ENCODE peak calls at places on chromosomes 12 and 14, in six cellular contexts. X, S, J, M, L and O are unnamed samples. For H3K4me1, the result is how much of the 10 kb centered on the place peaks cover.

GRCh38 chr14:104772707-104773504 is 20.0 kb downstream of the SIVA1 start:
- DNase-seq in J (no peak), M (no peak), S (no peak), X (no peak), L (no peak), O (no peak)

GRCh38 chr12:49873361-49873934 is 30.3 kb downstream of the FAIM2 start:
- DNase-seq in J (no peak), S (no peak), L (no peak), X (no peak), M (peak), O (no peak)

GRCh38 chr12:43898474-43898873 is 62.6 kb downstream of the TMEM117 start:
- DNase-seq in L (no peak), S (no peak), J (no peak), X (no peak), M (no peak), O (no peak)

GRCh38 chr14:105486974-105487448 is 325 bp downstream of the CRIP1 start:
- DNase-seq in L (peak), X (peak), J (no peak), M (peak), S (peak), O (peak)

GRCh38 chr14:73686901-73687300 is 27.3 kb downstream of the PNMA1 start:
- DNase-seq in L (no peak), S (no peak), J (no peak), M (no peak), X (no peak), O (no peak)

GRCh38 chr12:26548227-26548626 is 284.8 kb downstream of the ITPR2 start:
- DNase-seq in M (no peak), X (no peak), J (no peak), S (no peak), L (no peak), O (no peak)

GRCh38 chr12:19971396-19971802 is 396.9 kb upstream of the PDE3A start:
- DNase-seq in S (no peak), J (no peak), L (no peak), M (no peak), X (peak), O (no peak)

GRCh38 chr12:95424271-95424994 is 49.5 kb upstream of the METAP2 start:
- DNase-seq in L (no peak), J (peak), X (no peak), M (no peak), S (peak), O (no peak)

GRCh38 chr12:98578821-98579220 is 14.7 kb upstream of the SLC25A3 start:
- DNase-seq in L (no peak), J (no peak), M (no peak), S (no peak), X (no peak), O (no peak)

GRCh38 chr12:53660064-53660463 is 15.8 kb downstream of the ATP5MC2 start:
- DNase-seq in L (peak), J (peak), S (peak), M (no peak), X (no peak), O (no peak)

GRCh38 chr14:95667251-95667693 is 19.0 kb upstream of the TCL1B start:
- DNase-seq in L (no peak), S (no peak), M (no peak), X (no peak), J (no peak), O (no peak)

GRCh38 chr12:70936414-70936813 is 15.9 kb upstream of the PTPRR start:
- DNase-seq in X (no peak), M (no peak), S (no peak), L (no peak), J (no peak), O (no peak)

GRCh38 chr14:90419200-90419599 is 22.4 kb downstream of the CALM1 start:
- DNase-seq in J (peak), S (peak), M (peak), L (peak), X (no peak), O (no peak)

GRCh38 chr12:22684526-22685118 is 59.7 kb downstream of the ETNK1 start:
- DNase-seq in M (no peak), S (no peak), J (peak), X (peak), L (no peak), O (peak)

GRCh38 chr12:65415826-65416225 is 137.3 kb downstream of the MSRB3 start:
- DNase-seq in X (no peak), M (no peak), S (no peak), J (no peak), L (no peak), O (no peak)

GRCh38 chr12:66768293-66768692 is 89.4 kb upstream of the GRIP1 start:
- DNase-seq in S (no peak), X (no peak), J (no peak), M (no peak), L (no peak), O (no peak)

GRCh38 chr12:124542021-124542941 is 25.1 kb downstream of the NCOR2 start:
- DNase-seq in M (no peak), J (no peak), L (no peak), X (no peak), S (no peak), O (no peak)

GRCh38 chr12:132166801-132167591 is 22.7 kb downstream of the NOC4L start:
- DNase-seq in L (no peak), S (no peak), X (no peak), J (no peak), M (no peak), O (peak)

GRCh38 chr14:64792231-64792630 is 87.5 kb downstream of the SPTB start:
- DNase-seq in J (no peak), L (no peak), S (no peak), X (no peak), M (no peak), O (no peak)

GRCh38 chr12:49345840-49346658 is 639 bp upstream of the DNAJC22 start:
- DNase-seq in L (no peak), M (no peak), S (no peak), X (peak), J (no peak), O (no peak)

GRCh38 chr14:105151131-105151837 is 17.3 kb downstream of the JAG2 start:
- DNase-seq in J (no peak), S (no peak), M (peak), L (no peak), X (no peak), O (no peak)

GRCh38 chr14:21317433-21317832 is 37.5 kb downstream of the RPGRIP1 start:
- DNase-seq in S (no peak), X (no peak), M (no peak), J (no peak), L (no peak), O (no peak)

GRCh38 chr14:56339855-56340701 is 221.9 kb downstream of the PELI2 start:
- DNase-seq in M (peak), S (peak), J (peak), X (peak), L (peak), O (peak)

GRCh38 chr12:18570543-18570942 is 167.3 kb downstream of the PLCZ1 start:
- DNase-seq in J (no peak), X (no peak), L (no peak), M (no peak), S (no peak), O (no peak)

GRCh38 chr12:96810057-96810456 is 97.0 kb upstream of the NEDD1 start:
- DNase-seq in L (no peak), X (peak), J (no peak), S (no peak), M (no peak), O (no peak)

GRCh38 chr12:13099910-13100609 is 3.4 kb downstream of the GSG1 start:
- DNase-seq in S (no peak), X (no peak), J (peak), M (no peak), L (no peak), O (no peak)

GRCh38 chr14:25049127-25049558 is 804 bp downstream of the STXBP6 start:
- DNase-seq in M (no peak), S (no peak), L (no peak), X (peak), J (no peak), O (no peak)
- H3K4me3 ChIP-seq in M (no peak), S (peak), L (peak), X (peak), J (no peak), O (no peak)

DNA sequence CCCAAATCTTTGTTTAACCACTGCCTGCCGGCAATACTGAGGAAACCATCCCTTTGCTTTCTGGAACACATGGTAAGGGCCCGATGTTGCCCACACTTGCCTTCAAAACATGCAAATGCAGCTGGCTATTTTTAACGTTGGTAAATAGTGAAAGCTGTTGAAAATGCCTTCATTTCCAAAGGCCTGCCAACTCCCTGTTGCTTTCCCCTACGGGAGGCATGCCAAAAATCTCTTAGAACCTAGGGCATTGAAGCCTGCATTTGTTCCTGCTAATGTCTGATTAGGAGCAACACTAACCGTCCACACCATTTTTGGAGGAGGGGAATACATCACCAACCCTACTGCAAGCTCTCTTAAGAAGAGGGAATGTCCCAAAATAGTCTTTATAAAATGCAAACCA is 152.6 kb upstream of the NOS1 start:
- DNase-seq in X (peak), L (no peak), M (no peak), S (peak), J (no peak), O (no peak)
- H3K27ac ChIP-seq in X (no peak), L (no peak), M (no peak), S (peak), J (no peak), O (no peak)

DNA sequence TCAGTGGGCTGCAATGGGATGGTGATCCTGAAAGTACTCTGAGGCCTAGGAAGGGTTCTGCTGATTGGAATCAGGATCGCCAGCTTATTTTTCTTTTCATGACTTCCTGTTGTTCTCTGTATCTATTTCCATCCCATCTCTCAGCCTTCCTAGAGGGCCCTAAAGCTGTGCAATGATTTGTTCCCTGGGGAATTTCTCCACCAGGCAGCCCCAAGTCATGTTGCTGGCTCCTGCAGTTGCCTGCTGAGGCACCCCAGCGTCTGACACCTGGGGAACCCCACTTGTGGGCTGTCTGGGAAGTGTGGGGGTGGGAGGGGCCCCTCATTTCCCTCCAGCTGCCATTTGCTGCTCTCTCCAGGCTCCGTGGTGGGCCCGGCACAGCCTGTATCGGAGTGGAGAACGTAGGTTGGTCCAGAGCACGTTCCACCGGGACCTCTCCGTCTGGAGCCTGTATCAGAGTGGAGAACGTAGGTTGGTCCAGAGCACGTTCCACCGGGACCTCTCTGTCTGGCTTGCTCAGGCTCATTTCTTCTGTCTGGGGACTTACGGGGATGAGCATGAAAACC is 138.3 kb downstream of the TSPAN9 start:
- DNase-seq in M (no peak), J (no peak), S (no peak), X (no peak), L (no peak), O (no peak)
- H3K4me1 ChIP-seq in M (under half), J (under half), S (half or more), X (under half), L (under half), O (under half)

DNA sequence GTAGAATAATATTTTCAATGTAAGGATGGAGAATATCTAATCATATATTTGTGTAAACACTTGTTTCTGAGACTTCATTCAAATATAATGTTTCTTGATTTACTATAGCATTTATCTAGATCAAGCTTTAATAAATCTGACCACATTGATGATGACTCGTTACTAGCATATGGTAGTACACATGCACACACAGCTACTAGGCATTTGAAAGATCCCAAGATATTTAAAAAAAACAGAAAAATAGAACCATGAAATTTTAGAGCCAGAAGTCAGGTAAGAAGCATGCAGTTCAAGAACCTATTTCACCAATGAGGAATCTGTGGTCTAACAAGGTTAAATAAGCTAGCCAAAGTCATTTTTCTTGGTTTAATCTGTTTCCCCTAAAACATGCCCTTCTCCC is 32.0 kb downstream of the DCP1B start:
- DNase-seq in S (no peak), L (no peak), J (no peak), M (no peak), X (no peak), O (no peak)
- H3K4me3 ChIP-seq in S (peak), L (no peak), J (no peak), M (peak), X (no peak), O (no peak)

GRCh38 chr12:78457951-78458350 is 406.6 kb upstream of the SYT1 start:
- DNase-seq in L (no peak), M (no peak), J (no peak), S (no peak), X (no peak), O (no peak)
- H3K27ac ChIP-seq in L (no peak), M (no peak), J (no peak), S (no peak), X (no peak), O (no peak)

DNA sequence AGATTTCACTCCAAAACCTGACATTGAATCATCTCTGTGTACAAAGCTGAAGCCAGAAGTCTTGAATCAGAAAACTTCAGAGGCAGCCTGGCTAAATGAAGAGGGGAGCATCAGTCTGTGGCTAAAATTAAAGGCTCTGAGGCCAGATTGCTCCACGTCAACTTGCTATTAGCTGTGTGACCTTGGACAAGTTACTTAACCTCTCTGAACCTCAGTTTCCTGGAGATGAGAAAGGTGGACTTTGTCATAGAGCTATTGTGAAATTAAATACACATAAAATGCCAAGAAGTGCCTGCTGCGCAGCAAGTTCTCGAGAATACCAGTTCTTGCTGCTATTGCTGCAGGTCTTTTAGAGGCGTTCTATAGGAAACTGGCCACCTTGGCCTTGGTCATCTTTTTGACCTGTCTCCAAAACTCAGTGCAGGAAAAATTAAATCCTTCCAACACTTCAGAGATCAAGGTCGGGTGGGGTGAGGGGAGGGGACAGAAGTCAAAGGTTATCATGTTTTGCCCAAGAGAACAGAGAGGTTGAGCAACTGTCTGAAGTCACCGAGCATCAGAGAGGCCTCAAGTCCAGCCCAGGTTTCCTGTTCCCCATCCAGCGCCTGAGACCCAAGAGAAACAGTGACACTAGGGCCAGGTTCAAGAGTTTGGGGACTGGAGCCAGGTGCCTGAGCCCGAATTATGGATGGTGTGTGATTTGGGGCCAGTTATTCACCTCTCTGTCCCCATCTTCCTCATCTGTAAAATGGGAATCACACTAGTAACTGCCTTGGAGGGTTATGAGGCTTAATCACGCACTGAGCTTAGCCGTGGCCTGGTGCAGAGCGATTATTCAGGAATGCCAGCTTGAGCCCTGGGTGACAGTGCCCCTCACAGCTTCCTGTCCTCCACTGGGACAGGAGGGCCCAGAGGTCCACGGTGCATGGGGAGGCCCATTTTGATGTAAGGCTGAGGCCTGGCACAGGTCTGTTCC is 1.1 kb downstream of the SERPINA1 start:
- DNase-seq in S (no peak), L (no peak), X (no peak), M (no peak), J (no peak), O (no peak)
- H3K4me1 ChIP-seq in S (under half), L (under half), X (under half), M (under half), J (under half), O (under half)

GRCh38 chr12:14257303-14257733 is 108.2 kb upstream of the ATF7IP start:
- DNase-seq in M (no peak), S (no peak), J (no peak), L (peak), X (no peak), O (no peak)

GRCh38 chr12:14258468-14258947 is 107.0 kb upstream of the ATF7IP start:
- DNase-seq in X (peak), S (no peak), L (peak), J (no peak), M (no peak), O (no peak)

GRCh38 chr12:14256555-14257169 is 108.8 kb upstream of the ATF7IP start:
- DNase-seq in S (peak), L (peak), J (peak), M (peak), X (peak), O (peak)

GRCh38 chr12:14259481-14260010 is 105.9 kb upstream of the ATF7IP start:
- DNase-seq in S (no peak), L (no peak), X (no peak), M (no peak), J (no peak), O (no peak)

DNA sequence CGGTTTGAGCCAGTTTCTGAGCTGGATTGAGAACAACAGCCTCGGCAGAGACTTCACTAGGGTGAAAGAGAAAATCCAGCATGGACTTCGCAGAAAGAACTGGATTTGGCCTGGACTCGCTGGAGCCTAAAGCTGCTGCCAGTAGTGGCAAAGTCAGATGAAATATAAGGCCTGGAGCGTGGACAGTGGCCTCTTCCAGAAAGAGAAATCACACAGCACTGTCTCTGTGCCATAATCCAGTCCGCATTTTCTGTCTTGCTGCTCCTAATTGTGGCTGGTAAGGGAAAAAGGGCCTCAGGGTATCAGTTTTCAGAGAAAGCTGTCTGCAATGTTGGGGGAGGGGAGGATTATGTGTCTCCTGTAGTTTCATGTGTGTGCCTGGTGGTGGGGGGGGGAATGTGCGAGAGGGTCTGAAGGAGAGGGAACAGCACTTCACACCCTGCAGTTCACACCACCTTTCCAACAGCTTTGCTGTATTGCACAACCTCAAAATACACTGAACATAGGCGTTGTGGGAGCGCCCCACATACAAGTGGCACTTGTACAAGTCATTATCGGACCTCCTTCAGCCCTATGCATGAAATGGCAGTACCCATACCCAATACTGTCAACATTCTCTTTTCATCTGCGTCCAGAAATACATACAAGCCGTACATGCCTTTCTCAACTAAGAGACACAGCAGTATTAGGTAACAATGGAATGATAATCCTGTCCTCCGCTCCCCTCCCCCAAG is 107.6 kb upstream of the ATF7IP start:
- DNase-seq in J (peak), X (peak), M (peak), L (peak), S (peak), O (peak)
- H3K4me3 ChIP-seq in J (no peak), X (peak), M (no peak), L (no peak), S (peak), O (peak)